ENCODE peak calls at places on chromosome X, in eight cellular contexts. L is lung; V is CD4-positive, alpha-beta memory T cell; E is prostate gland; C is fibroblast of lung; D is cardiac muscle cell; U is H9; O is uterus. B is an unnamed sample. For H3K4me1, the result is how much of the 10 kb centered on the place peaks cover.

GRCh38 chrX:17377047-17377692 is 2.2 kb downstream of the NHS start:
- DNase-seq in O (peak), V (no peak), E (peak), L (no peak), D (peak), U (peak), C (peak), B (peak)

GRCh38 chrX:24245201-24245600 is 68.7 kb downstream of the SUPT20HL2 start:
- DNase-seq in C (peak), E (no peak), O (no peak), V (no peak), L (no peak), U (no peak), D (no peak), B (peak)

GRCh38 chrX:68914337-68914989 is 85.6 kb downstream of the EFNB1 start:
- DNase-seq in O (no peak), E (no peak), D (no peak), C (no peak), U (peak), V (no peak), L (no peak), B (peak)

GRCh38 chrX:30665471-30665870 is 12.2 kb downstream of the GK start:
- DNase-seq in U (no peak), C (no peak), L (no peak), D (no peak), E (no peak), V (no peak), O (no peak), B (no peak)

GRCh38 chrX:119512145-119512800 is 44.0 kb downstream of the SLC25A5 start:
- DNase-seq in D (peak), C (peak), O (peak), E (peak), L (peak), U (peak), V (peak), B (peak)

GRCh38 chrX:65706041-65706828 is 38.8 kb downstream of the MSN start:
- DNase-seq in E (no peak), U (no peak), C (peak), D (peak), O (peak), V (no peak), L (peak), B (peak)

GRCh38 chrX:50161143-50161542 is 39.7 kb downstream of the AKAP4 start:
- DNase-seq in O (no peak), V (no peak), L (no peak), U (no peak), C (no peak), D (no peak), E (no peak), B (no peak)

GRCh38 chrX:108224727-108225455 is 133.3 kb downstream of the ATG4A start:
- DNase-seq in O (no peak), V (peak), U (peak), E (peak), L (no peak), D (peak), C (peak), B (peak)

GRCh38 chrX:150200361-150200760 is 162.8 kb upstream of the MAMLD1 start:
- DNase-seq in E (no peak), U (no peak), D (no peak), O (no peak), L (no peak), C (no peak), V (no peak), B (no peak)

GRCh38 chrX:53285591-53285990 is 4.2 kb upstream of the IQSEC2 start:
- DNase-seq in E (no peak), O (no peak), V (no peak), L (no peak), C (no peak), D (no peak), U (no peak), B (no peak)

GRCh38 chrX:53282313-53282712 is 929 bp upstream of the IQSEC2 start:
- DNase-seq in C (peak), U (no peak), D (no peak), E (no peak), O (peak), L (no peak), V (no peak), B (peak)

GRCh38 chrX:53283099-53283498 is 1.7 kb upstream of the IQSEC2 start:
- DNase-seq in U (no peak), C (no peak), L (no peak), O (no peak), E (no peak), V (no peak), D (no peak), B (no peak)

GRCh38 chrX:53284684-53285447 is 3.5 kb upstream of the IQSEC2 start:
- DNase-seq in C (peak), V (peak), U (peak), D (peak), L (peak), E (peak), O (peak), B (peak)

GRCh38 chrX:53283567-53283966 is 2.2 kb upstream of the IQSEC2 start:
- DNase-seq in E (no peak), V (no peak), D (no peak), U (no peak), C (no peak), O (no peak), L (no peak), B (no peak)
- H3K4me1 ChIP-seq in E (under half), V (under half), D (under half), U (under half), C (under half), O (under half), L (under half), B (under half)

GRCh38 chrX:39205467-39205866 is 404.2 kb downstream of the MID1IP1 start:
- DNase-seq in U (no peak), D (no peak), O (no peak), L (no peak), V (no peak), C (no peak), E (no peak), B (no peak)
- H3K27ac ChIP-seq in U (no peak), D (no peak), O (no peak), L (no peak), V (no peak), C (no peak), E (no peak), B (no peak)

GRCh38 chrX:13764284-13764683 is 29.7 kb downstream of the OFD1 start:
- DNase-seq in O (no peak), U (no peak), D (no peak), C (no peak), L (no peak), V (no peak), E (no peak), B (no peak)
- H3K4me1 ChIP-seq in O (under half), U (under half), D (under half), C (under half), L (under half), V (under half), E (under half), B (under half)

GRCh38 chrX:1103360-1103759 is 109.1 kb downstream of the CRLF2 start:
- DNase-seq in O (no peak), U (no peak), V (no peak), L (no peak), D (no peak), E (no peak), C (no peak), B (peak)
- H3K27ac ChIP-seq in O (no peak), U (no peak), V (no peak), L (no peak), D (no peak), E (no peak), C (no peak), B (no peak)

GRCh38 chrX:72273718-72274117 is 3.3 kb downstream of the RPS4X start:
- DNase-seq in V (no peak), U (no peak), E (no peak), D (no peak), O (no peak), C (no peak), L (no peak), B (no peak)
- H3K4me1 ChIP-seq in V (under half), U (under half), E (under half), D (under half), O (under half), C (under half), L (under half), B (under half)

GRCh38 chrX:11664211-11664888 is 1.4 kb downstream of the ARHGAP6 start:
- DNase-seq in O (peak), C (no peak), D (peak), E (no peak), V (no peak), L (no peak), U (peak), B (peak)

GRCh38 chrX:11663875-11664210 is 1.9 kb downstream of the ARHGAP6 start:
- DNase-seq in D (peak), C (peak), U (no peak), L (no peak), V (no peak), E (no peak), O (peak), B (peak)

GRCh38 chrX:11665144-11666040 is at the start of gene ARHGAP6:
- DNase-seq in D (peak), E (no peak), L (no peak), O (peak), V (no peak), C (peak), U (peak), B (peak)

GRCh38 chrX:11667286-11667685 is 1.6 kb upstream of the ARHGAP6 start:
- DNase-seq in D (no peak), U (no peak), E (no peak), V (no peak), O (no peak), L (no peak), C (no peak), B (no peak)

DNA sequence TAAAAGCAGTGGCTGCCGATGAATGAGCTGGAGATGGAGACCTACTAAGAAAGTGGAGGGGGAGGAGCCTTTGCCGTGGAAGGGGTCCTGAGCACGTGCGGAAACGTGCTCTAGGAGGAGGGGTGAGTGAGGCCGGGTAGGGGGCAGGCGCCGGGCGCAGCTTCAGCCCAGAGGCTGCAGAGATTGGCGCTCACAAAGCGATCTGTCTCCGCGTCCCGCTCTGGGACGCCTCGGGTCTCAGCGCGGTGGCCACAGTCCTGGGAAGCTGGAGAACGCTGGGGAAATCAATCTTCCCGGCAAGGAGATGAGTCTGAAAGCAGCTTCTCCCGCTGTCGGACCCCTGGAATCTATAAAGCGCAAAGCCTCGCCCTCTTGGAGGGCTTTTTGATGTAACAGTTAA is 460 bp upstream of the ARHGAP6 start:
- DNase-seq in E (no peak), V (no peak), C (peak), O (peak), U (peak), L (no peak), D (peak), B (peak)
- H3K27ac ChIP-seq in E (no peak), V (no peak), C (no peak), O (peak), U (no peak), L (no peak), D (peak), B (no peak)

GRCh38 chrX:154056739-154057367 is 37.2 kb upstream of the IRAK1 start:
- DNase-seq in O (no peak), D (no peak), L (no peak), C (no peak), V (peak), U (no peak), E (peak), B (no peak)

GRCh38 chrX:154057790-154058189 is 38.1 kb upstream of the IRAK1 start:
- DNase-seq in U (no peak), D (no peak), L (no peak), V (no peak), O (no peak), E (no peak), C (no peak), B (no peak)

GRCh38 chrX:154059729-154060245 is 37.7 kb downstream of the MECP2 start:
- DNase-seq in C (no peak), V (no peak), U (no peak), D (no peak), O (no peak), L (no peak), E (no peak), B (no peak)

GRCh38 chrX:154058207-154058997 is 38.7 kb upstream of the IRAK1 start:
- DNase-seq in D (no peak), E (no peak), C (no peak), U (no peak), O (no peak), V (no peak), L (no peak), B (no peak)

DNA sequence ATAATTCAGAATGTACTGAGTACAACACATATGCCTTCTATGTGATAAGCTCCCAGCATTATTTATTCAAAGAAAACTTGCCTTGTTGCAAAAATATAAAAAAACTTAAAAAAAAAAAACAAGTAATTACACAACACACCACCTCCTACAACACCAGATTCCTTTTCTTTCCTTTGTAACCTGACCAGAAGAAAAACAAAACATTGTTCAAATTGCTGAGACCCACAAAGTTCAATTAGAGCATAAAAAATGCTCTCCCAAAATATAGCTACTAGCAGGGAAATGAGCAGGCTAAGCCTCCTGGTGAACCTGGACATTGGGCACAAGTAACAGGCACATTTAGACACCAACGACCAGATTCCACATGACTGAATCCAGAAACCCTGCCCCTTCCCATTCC is 38.3 kb downstream of the MECP2 start:
- DNase-seq in L (no peak), O (no peak), C (no peak), U (no peak), V (no peak), E (no peak), D (no peak), B (no peak)
- H3K4me1 ChIP-seq in L (under half), O (under half), C (under half), U (under half), V (half or more), E (under half), D (under half), B (under half)

DNA sequence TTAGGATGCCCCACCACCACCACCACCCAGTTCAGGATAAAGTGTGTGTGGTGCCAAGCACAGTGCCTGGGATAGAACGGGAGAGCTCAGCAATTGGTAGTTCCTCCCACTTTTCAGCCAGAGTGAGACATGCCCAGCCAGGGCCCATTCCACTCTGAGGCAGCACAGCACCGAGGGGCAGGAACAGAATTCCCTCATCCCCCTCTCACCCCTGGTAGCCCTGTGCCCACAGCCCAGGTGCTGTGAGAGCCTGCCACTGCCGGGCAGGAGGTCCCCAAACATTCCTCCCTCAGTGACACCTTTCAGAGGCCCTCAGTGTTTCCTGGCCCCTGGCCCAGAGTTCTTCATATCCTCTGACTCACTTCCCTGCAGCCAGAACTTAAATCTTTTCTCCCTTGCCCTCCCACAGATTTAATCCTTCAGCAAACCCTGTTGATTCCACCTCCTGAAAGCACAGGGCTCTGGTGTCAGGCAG is 8.1 kb downstream of the RIPPLY1 start:
- DNase-seq in L (no peak), O (peak), C (peak), V (no peak), D (no peak), E (no peak), U (no peak), B (no peak)
- H3K27ac ChIP-seq in L (peak), O (peak), C (peak), V (no peak), D (no peak), E (no peak), U (no peak), B (no peak)

B was measured in endodermal cell.